ENCODE peak calls at places on chromosome 5, in four cellular contexts. G is aorta, R is heart left ventricle, P is Panc1. T is an unnamed sample.

GRCh38 chr5:80142996-80143395 is 107.8 kb downstream of the THBS4 start:
- DNase-seq in G (no peak), R (no peak), P (no peak), T (no peak)

GRCh38 chr5:80672140-80672736 is 17.5 kb upstream of the DHFR start:
- DNase-seq in G (peak; percentile 80), R (peak; percentile 56), P (peak; percentile 51), T (no peak)

GRCh38 chr5:96081276-96081858 is 119.7 kb upstream of the ELL2 start:
- DNase-seq in G (no peak), R (no peak), P (no peak), T (no peak)

GRCh38 chr5:61322738-61323429 is 9.2 kb upstream of the ZSWIM6 start:
- DNase-seq in G (no peak), R (no peak), P (no peak), T (no peak)

GRCh38 chr5:53490747-53491146 is 10.3 kb downstream of the FST start:
- DNase-seq in G (no peak), R (no peak), P (no peak), T (no peak)

GRCh38 chr5:65808818-65809217 is 86.8 kb downstream of the NLN start:
- DNase-seq in G (no peak), R (no peak), P (no peak), T (no peak)

GRCh38 chr5:93378073-93378472 is 202.9 kb downstream of the NR2F1-AS1 start:
- DNase-seq in G (no peak), R (no peak), P (no peak), T (no peak)

GRCh38 chr5:179869641-179870402 is 11.2 kb upstream of the MRNIP start:
- DNase-seq in G (no peak), R (no peak), P (no peak), T (peak; percentile 51)

GRCh38 chr5:1272201-1272600 is 22.7 kb downstream of the TERT start:
- DNase-seq in G (no peak), R (no peak), P (no peak), T (no peak)

GRCh38 chr5:73160239-73160671 is 12.7 kb upstream of the TMEM174 start:
- DNase-seq in G (no peak), R (no peak), P (no peak), T (no peak)

GRCh38 chr5:127671218-127671617 is 22.3 kb downstream of the CTXN3 start:
- DNase-seq in G (no peak), R (no peak), P (no peak), T (no peak)

GRCh38 chr5:19314840-19315239 is 673.2 kb downstream of the CDH18 start:
- DNase-seq in G (no peak), R (no peak), P (no peak), T (no peak)

GRCh38 chr5:179319123-179319522 is 26.1 kb downstream of the ADAMTS2 start:
- DNase-seq in G (no peak), R (no peak), P (no peak), T (peak; percentile 28)

GRCh38 chr5:132389453-132390286 is 20.2 kb downstream of the SLC22A5 start:
- DNase-seq in G (peak; percentile 85), R (no peak), P (peak; percentile 94), T (no peak)

DNA sequence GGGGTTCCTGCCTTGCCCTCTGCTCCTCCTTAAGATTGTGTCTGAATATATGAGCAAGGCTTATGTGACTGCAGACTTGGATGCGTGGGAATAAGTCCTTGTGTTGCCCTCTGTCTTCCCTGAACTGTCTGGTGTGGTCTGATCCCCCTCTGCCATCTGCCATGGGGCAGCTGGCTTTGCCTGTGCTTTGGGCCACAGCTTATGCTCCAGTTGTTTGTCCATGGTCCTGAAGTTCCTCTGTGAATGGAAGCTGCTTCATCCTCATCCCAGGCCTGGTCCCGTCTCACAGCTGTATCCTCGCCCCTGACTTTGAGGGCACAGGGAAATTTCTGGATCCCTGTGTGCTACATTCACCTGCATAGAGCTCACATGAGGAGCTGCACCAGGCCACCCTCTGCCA is 14.7 kb downstream of the IL31RA start:
- DNase-seq in G (no peak), R (no peak), P (no peak), T (no peak)
- H3K27ac ChIP-seq in G (no peak overlapping the region), R (no peak overlapping the region), P (no peak overlapping the region), T (no peak overlapping the region)

DNA sequence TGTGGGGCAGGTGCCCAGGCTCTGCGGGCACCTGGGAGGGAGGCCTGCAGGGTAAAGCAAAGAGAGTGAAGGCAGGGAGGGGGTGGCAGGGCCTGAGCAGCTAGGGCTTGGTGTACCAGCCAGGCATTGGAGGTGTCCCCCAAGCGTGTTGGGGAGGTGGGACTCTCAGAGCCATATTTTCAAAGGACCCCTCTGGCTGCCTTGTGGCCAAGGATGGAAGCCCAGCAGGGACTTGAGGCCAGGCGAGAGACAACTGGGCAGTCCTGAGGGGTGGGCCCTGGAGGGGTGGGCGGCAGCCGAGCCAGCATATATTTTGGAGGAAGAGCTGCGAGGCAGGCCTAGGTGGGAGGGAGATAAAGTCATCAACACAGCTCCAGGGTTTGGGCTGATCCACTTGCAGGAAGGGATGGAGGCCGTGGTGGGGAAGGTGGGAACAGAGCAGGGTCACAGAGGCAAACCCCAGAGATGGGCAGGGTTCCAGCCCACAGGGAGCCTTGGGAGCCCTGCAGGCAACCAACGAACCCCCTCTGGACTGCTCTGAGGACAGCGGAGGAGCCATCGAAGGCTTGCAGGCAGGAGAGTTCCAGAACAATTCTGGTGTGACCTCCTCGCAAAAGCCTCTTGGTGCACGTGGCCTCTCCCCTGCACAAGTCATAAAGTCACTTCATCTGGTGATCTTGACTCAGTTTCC is 35.7 kb downstream of the DUSP1 start:
- DNase-seq in G (no peak), R (no peak), P (no peak), T (no peak)
- H3K27ac ChIP-seq in G (peak overlapping the region; percentile 69), R (peak overlapping the region; percentile 86), P (no peak overlapping the region), T (no peak overlapping the region)

DNA sequence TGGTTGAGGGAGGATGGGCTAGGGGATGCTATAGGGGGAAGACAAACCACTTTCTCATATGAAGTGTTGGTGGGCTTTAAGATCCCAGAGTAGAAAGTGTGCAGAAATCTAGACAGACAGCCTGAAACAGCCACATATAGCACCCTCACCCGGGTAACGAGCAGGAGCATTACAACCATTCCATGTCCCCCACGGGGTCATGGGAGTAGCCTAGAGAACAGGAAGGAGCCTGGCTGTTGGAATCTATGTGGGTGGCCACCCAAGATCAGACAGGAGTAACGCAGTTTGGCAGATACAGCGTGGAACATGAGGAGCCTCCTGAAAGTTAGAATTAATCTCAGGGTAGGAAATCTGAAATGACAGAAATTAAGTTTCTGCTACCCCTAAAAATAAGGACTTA is 146.1 kb upstream of the RAI14 start:
- DNase-seq in G (no peak), R (no peak), P (no peak), T (no peak)
- H3K27ac ChIP-seq in G (no peak overlapping the region), R (no peak overlapping the region), P (no peak overlapping the region), T (no peak overlapping the region)

GRCh38 chr5:176647870-176648466 is 684 bp downstream of the TSPAN17 start:
- DNase-seq in G (no peak), R (peak; percentile 60), P (no peak), T (peak; percentile 66)
- H3K27ac ChIP-seq in G (no peak overlapping the region), R (peak overlapping the region; percentile 85), P (peak overlapping the region; percentile 84), T (peak overlapping the region; percentile 77)